ENCODE peak calls at places on chromosomes 6 and 20, in seven cellular contexts. E is psoas muscle, H is HCT116, G is AG04450, B is neural progenitor cell, F is neural crest cell, T is heart left ventricle. X is an unnamed sample.

GRCh38 chr20:41618807-41619294 is 674 bp upstream of the CHD6 start:
- DNase-seq in G (no peak), T (no peak), B (no peak), E (no peak), H (no peak), F (no peak), X (no peak)

GRCh38 chr6:148166339-148166949 is 176.2 kb upstream of the SASH1 start:
- DNase-seq in B (peak; percentile 61), F (no peak), T (no peak), G (peak; percentile 33), E (no peak), H (peak; percentile 51), X (no peak)

GRCh38 chr6:71527831-71528377 is 239.3 kb downstream of the OGFRL1 start:
- DNase-seq in B (no peak), E (no peak), T (no peak), F (no peak), G (no peak), H (no peak), X (no peak)

GRCh38 chr6:116410945-116411623 is 40.3 kb downstream of the DSE start:
- DNase-seq in G (no peak), F (no peak), B (no peak), H (no peak), T (no peak), E (peak; percentile 68), X (no peak)

GRCh38 chr6:91276315-91276714 is 689.4 kb upstream of the MAP3K7 start:
- DNase-seq in F (no peak), H (no peak), B (peak; percentile 48), T (no peak), G (no peak), E (no peak), X (no peak)

GRCh38 chr20:347640-348484 is 951 bp downstream of the NRSN2 start:
- DNase-seq in T (peak; percentile 95), G (peak; percentile 80), F (peak; percentile 88), H (no peak), E (peak; percentile 91), B (peak; percentile 98), X (peak; percentile 97)

GRCh38 chr6:135577059-135577538 is 79.6 kb upstream of the AHI1 start:
- DNase-seq in B (peak; percentile 12), H (no peak), T (no peak), F (no peak), E (no peak), G (no peak), X (no peak)

GRCh38 chr6:71396410-71396801 is 107.8 kb downstream of the OGFRL1 start:
- DNase-seq in F (no peak), G (no peak), B (no peak), E (no peak), T (no peak), H (no peak), X (no peak)

GRCh38 chr6:135555550-135555949 is 58.0 kb upstream of the AHI1 start:
- DNase-seq in G (no peak), H (no peak), B (no peak), T (no peak), E (no peak), F (no peak), X (no peak)

GRCh38 chr20:44850272-44850671 is 35.2 kb upstream of the YWHAB start:
- DNase-seq in G (no peak), B (no peak), F (no peak), T (no peak), E (no peak), H (no peak), X (no peak)

GRCh38 chr6:146861029-146861563 is 262.3 kb downstream of the ADGB start:
- DNase-seq in B (no peak), E (no peak), F (no peak), T (no peak), H (no peak), G (no peak), X (no peak)

GRCh38 chr6:146860583-146860982 is 261.8 kb downstream of the ADGB start:
- DNase-seq in F (no peak), B (no peak), T (no peak), G (no peak), H (no peak), E (no peak), X (no peak)

GRCh38 chr6:146861716-146862115 is 262.9 kb downstream of the ADGB start:
- DNase-seq in B (no peak), G (no peak), E (no peak), T (no peak), H (no peak), F (no peak), X (no peak)

GRCh38 chr6:146859206-146859605 is 260.4 kb downstream of the ADGB start:
- DNase-seq in H (no peak), E (no peak), G (no peak), B (no peak), T (no peak), F (no peak), X (no peak)

GRCh38 chr6:146859795-146860495 is 261.2 kb downstream of the ADGB start:
- DNase-seq in G (no peak), B (no peak), T (no peak), F (no peak), E (no peak), H (no peak), X (no peak)
- TF ChIP-seq CTCF in G (no peak), B (no peak), T (no peak), F (no peak), E (no peak), H (no peak), X (no peak)

DNA sequence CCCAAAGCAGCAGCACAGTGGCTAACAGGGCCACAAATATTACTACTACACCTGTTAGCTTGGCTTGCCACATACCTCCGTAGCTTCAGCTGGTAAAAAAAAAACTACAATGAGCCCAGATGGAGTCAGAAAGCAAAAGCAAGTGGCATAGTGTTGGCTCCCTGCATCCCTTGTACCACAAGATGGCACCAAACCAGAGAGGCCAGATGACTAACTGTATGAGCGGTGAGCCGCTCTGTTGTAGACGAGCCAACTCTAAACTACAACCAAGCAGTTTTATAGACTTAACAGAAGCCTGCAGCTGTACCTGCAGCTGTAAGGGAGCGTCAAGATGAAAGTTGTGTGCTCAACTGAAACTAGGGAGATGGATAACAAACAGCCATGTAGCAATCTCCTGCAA is 84.5 kb upstream of the MCHR2 start:
- DNase-seq in B (peak; percentile 69), G (no peak), E (no peak), H (peak; percentile 32), T (no peak), F (no peak), X (peak; percentile 65)
- TF ChIP-seq CTCF in B (peak; percentile 70), G (peak; percentile 47), E (peak; percentile 37), H (peak; percentile 36), T (no peak), F (peak; percentile 47), X (peak; percentile 76)

DNA sequence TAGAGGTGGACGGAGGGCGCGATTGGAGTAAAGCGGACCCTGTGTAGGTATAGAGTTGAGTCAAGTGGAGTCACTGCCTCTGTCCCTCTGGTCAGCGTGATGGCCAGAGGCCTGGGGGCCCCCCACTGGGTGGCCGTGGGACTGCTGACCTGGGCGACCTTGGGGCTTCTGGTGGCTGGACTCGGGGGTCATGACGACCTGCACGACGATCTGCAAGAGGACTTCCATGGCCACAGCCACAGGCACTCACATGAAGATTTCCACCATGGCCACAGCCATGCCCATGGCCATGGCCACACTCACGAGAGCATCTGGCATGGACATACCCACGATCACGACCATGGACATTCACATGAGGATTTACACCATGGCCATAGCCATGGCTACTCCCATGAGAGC is 479 bp downstream of the SLC39A7 start:
- DNase-seq in H (no peak), B (no peak), T (no peak), E (peak; percentile 63), F (no peak), G (no peak), X (no peak)
- TF ChIP-seq CTCF in H (no peak), B (no peak), T (no peak), E (peak; percentile 5), F (peak; percentile 21), G (peak; percentile 9), X (no peak)

DNA sequence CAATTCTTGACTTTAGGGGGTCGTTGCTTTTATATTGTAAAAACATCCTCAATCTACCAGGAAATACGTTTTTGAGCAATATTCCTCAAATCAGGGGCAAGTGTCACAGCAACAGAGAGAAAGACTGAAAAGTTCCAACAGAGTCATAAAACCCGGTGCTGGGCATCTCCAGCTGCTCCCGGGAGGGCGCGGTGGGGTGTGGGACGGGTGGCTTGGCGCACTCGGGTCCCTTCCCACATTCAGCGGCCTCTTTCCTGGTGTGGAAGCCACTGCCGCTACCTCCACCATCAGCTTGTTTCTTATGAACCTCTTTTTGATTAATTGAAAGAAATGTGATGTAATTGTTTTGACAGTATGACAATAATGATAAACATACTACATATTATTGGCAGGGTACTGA is 98.2 kb downstream of the IRF4 start:
- DNase-seq in E (no peak), B (no peak), F (no peak), H (no peak), G (no peak), T (no peak), X (no peak)
- TF ChIP-seq CTCF in E (no peak), B (no peak), F (no peak), H (no peak), G (no peak), T (no peak), X (no peak)